ENCODE peak calls at places on chromosomes 5 and 9, in six cellular contexts. C, J, A, I, R and W are unnamed samples.

GRCh38 chr5:63050916-63051315 is 472.3 kb downstream of the LRRC70 start:
- DNase-seq in C (no peak), J (no peak), A (no peak), I (no peak), R (no peak), W (no peak)

GRCh38 chr9:130023994-130024596 is 18.9 kb downstream of the FNBP1 start:
- DNase-seq in C (no peak), J (no peak), A (no peak), I (no peak), R (no peak), W (no peak)

GRCh38 chr9:37617837-37618236 is 25.4 kb upstream of the TOMM5 start:
- DNase-seq in C (peak), J (no peak), A (no peak), I (peak), R (peak), W (peak)

GRCh38 chr9:100428871-100429654 is 2.1 kb downstream of the MSANTD3 start:
- DNase-seq in C (peak), J (no peak), A (no peak), I (peak), R (no peak), W (peak)

GRCh38 chr5:95864944-95865504 is 42.5 kb upstream of the GLRX start:
- DNase-seq in C (no peak), J (no peak), A (no peak), I (no peak), R (peak), W (no peak)

GRCh38 chr5:106843812-106844416 is 826.8 kb downstream of the EFNA5 start:
- DNase-seq in C (no peak), J (no peak), A (peak), I (no peak), R (peak), W (peak)

GRCh38 chr5:15234366-15234765 is 265.6 kb upstream of the FBXL7 start:
- DNase-seq in C (no peak), J (no peak), A (no peak), I (no peak), R (peak), W (no peak)

GRCh38 chr5:138402640-138403039 is 36.2 kb upstream of the REEP2 start:
- DNase-seq in C (no peak), J (no peak), A (no peak), I (no peak), R (no peak), W (no peak)

GRCh38 chr5:40736103-40736875 is 19.5 kb downstream of the TTC33 start:
- DNase-seq in C (no peak), J (no peak), A (peak), I (peak), R (peak), W (peak)

GRCh38 chr9:90726215-90726614 is 75.4 kb upstream of the SYK start:
- DNase-seq in C (no peak), J (no peak), A (peak), I (no peak), R (peak), W (no peak)

GRCh38 chr5:37133939-37134338 is 115.2 kb downstream of the CPLANE1 start:
- DNase-seq in C (no peak), J (no peak), A (no peak), I (peak), R (no peak), W (peak)

GRCh38 chr5:157198277-157199058 is 17.8 kb downstream of the ITK start:
- DNase-seq in C (no peak), J (peak), A (no peak), I (no peak), R (no peak), W (no peak)

GRCh38 chr9:33458444-33458843 is 11.1 kb upstream of the AQP3 start:
- DNase-seq in C (no peak), J (peak), A (peak), I (no peak), R (no peak), W (no peak)

GRCh38 chr5:2753452-2754409 is 2.3 kb upstream of the IRX2 start:
- DNase-seq in C (no peak), J (no peak), A (no peak), I (peak), R (peak), W (no peak)

GRCh38 chr9:134429007-134429406 is 102.8 kb downstream of the RXRA start:
- DNase-seq in C (no peak), J (no peak), A (no peak), I (no peak), R (no peak), W (no peak)

GRCh38 chr9:114363424-114363823 is 24.4 kb downstream of the AKNA start:
- DNase-seq in C (no peak), J (peak), A (no peak), I (no peak), R (no peak), W (no peak)

GRCh38 chr9:10704720-10705119 is 91.9 kb upstream of the PTPRD start:
- DNase-seq in C (no peak), J (no peak), A (no peak), I (no peak), R (no peak), W (peak)

GRCh38 chr5:127419007-127419406 is 98.4 kb upstream of the PRRC1 start:
- DNase-seq in C (no peak), J (no peak), A (no peak), I (no peak), R (no peak), W (no peak)
- TF ChIP-seq CTCF in C (no peak), J (no peak), A (no peak), I (no peak), R (no peak), W (no peak)

GRCh38 chr9:123365881-123366528 is 10.0 kb downstream of the CRB2 start:
- DNase-seq in C (no peak), J (no peak), A (no peak), I (no peak), R (no peak), W (no peak)

GRCh38 chr9:123362856-123363255 is 6.9 kb downstream of the CRB2 start:
- DNase-seq in C (no peak), J (no peak), A (no peak), I (no peak), R (no peak), W (no peak)

GRCh38 chr9:123361731-123362560 is 5.9 kb downstream of the CRB2 start:
- DNase-seq in C (no peak), J (no peak), A (no peak), I (no peak), R (no peak), W (no peak)

GRCh38 chr9:123365287-123365880 is 9.4 kb downstream of the CRB2 start:
- DNase-seq in C (no peak), J (no peak), A (no peak), I (no peak), R (no peak), W (no peak)

DNA sequence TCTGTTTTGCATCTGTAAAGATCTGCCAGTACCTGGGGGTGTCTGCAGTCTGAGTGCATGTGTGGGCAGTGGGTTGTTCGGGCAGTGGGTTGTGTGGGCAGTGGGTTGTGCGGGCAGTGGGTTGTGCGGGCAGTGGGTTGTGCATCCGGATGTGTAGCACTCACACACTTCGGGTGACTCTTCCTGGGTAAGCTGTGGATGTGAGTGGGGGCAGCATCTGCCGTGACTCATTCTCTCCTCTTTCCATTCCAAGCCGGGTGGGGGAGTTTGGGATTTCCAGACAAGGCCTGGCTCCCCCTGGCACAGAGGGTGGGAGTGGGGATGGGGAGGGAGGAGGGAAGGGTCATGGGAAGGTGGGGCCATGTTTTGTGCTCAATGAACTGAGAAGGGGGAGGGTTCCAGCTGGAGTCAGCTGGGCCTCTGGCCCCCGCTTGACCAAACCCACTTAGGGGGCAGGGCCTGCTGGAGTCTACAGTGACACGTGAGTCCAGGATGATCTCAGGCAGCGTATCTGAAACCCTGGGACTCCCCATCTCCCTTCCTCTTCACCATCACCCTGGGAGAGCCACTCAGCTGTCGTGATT is 8.3 kb downstream of the CRB2 start:
- DNase-seq in C (no peak), J (no peak), A (no peak), I (peak), R (no peak), W (peak)
- TF ChIP-seq CTCF in C (no peak), J (no peak), A (no peak), I (no peak), R (no peak), W (no peak)

DNA sequence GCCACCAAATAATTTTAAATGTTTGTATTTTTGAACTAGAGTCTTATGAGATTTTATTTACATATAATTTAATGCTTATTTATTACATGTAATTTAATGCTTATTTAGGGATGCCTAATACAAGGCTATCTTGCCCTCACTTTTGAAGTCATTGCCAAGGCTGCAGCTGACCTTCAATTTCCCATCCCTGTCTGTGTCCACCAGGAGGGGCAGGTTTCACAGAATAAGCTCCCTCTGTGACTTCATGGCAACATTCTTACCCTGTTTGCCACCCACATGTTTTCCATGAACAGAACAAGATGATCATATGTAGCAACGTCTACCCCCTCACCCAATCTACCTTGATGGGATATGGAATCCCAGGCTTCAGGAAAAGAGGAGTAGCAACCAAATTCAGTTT is 27.0 kb downstream of the C5 start:
- DNase-seq in C (no peak), J (no peak), A (peak), I (peak), R (no peak), W (peak)
- TF ChIP-seq CTCF in C (no peak), J (no peak), A (peak), I (peak), R (no peak), W (peak)

DNA sequence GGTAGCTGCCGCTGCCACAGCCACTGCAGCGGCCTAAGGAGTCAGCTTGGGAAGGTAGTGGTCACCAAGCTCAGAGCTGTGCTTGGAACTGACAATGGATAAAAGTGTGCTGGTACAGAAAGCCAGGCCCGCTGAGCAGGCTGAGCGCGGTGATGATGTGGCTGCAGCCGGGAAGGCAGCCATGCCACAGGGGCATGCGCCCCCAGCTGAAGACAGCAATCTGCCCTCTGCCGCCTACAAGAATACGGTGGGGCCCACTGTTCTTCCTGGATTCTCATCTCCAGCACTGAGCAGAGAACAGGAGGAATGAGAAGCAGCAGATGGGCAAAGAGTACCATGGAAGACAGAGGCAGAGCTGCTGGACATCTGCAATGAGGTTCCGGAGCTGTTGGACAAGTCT is 22.6 kb upstream of the ANKRD18A start:
- DNase-seq in C (no peak), J (no peak), A (no peak), I (no peak), R (no peak), W (no peak)
- TF ChIP-seq CTCF in C (no peak), J (no peak), A (no peak), I (no peak), R (no peak), W (no peak)

GRCh38 chr5:22892441-22892840 is 39.3 kb upstream of the CDH12 start:
- DNase-seq in C (no peak), J (no peak), A (no peak), I (no peak), R (no peak), W (no peak)

GRCh38 chr5:22887566-22887965 is 34.4 kb upstream of the CDH12 start:
- DNase-seq in C (no peak), J (no peak), A (no peak), I (no peak), R (no peak), W (no peak)

GRCh38 chr5:22889714-22890113 is 36.6 kb upstream of the CDH12 start:
- DNase-seq in C (no peak), J (no peak), A (no peak), I (no peak), R (no peak), W (no peak)
- TF ChIP-seq CTCF in C (no peak), J (no peak), A (peak), I (no peak), R (peak), W (no peak)

DNA sequence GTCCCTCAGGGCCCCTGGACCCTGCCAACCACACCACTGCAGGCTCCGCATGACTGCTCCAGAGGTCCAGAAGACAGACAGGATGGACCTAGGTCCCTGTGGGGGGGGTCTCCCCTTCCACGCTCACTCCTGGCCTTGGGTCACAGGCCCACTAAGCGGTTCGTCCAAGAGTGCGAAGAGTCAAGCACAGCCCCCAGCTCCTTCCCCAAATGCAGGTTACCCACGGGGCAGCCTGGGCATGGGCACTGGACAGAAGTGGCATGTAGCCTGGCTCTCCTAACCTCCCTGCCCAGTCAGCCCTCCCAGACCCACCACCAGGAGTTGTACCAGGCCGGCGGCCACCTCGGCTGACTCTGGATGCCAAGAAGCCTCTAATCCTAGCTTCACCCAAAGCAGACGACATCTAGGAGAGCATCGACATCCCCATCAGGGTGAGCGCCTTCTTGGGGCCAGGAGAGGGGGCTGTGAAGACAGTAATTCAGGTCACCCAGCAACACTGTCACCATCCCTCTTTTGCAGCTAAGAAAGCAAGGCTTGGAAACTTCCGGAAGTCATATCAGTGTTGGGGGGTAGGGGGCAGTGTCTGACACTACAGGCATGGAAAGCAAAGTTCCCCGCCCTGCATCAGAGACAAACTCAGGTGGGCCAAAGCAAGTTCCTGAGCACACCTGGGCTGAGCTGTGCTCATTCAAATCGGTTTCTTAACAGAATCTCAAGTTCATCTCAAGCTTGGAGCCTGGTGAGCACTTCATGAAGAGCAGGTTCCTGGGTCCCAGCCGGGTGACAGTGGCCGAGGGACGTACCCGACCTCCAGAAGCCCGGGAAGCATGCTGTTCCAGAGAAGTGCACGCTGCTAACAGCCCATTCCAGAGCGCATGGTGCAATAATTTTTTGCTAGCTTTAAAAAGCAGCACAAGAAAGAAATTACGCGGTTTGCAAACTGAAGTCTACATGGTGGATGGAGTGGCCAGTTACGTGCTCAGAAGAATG is 68.7 kb downstream of the SEMA4D start:
- DNase-seq in C (no peak), J (peak), A (peak), I (no peak), R (peak), W (no peak)
- TF ChIP-seq CTCF in C (no peak), J (peak), A (peak), I (peak), R (peak), W (peak)

GRCh38 chr5:151905639-151906038 is 19.0 kb downstream of the GLRA1 start:
- DNase-seq in C (no peak), J (no peak), A (no peak), I (no peak), R (no peak), W (no peak)
- TF ChIP-seq CTCF in C (no peak), J (no peak), A (no peak), I (no peak), R (no peak), W (no peak)

DNA sequence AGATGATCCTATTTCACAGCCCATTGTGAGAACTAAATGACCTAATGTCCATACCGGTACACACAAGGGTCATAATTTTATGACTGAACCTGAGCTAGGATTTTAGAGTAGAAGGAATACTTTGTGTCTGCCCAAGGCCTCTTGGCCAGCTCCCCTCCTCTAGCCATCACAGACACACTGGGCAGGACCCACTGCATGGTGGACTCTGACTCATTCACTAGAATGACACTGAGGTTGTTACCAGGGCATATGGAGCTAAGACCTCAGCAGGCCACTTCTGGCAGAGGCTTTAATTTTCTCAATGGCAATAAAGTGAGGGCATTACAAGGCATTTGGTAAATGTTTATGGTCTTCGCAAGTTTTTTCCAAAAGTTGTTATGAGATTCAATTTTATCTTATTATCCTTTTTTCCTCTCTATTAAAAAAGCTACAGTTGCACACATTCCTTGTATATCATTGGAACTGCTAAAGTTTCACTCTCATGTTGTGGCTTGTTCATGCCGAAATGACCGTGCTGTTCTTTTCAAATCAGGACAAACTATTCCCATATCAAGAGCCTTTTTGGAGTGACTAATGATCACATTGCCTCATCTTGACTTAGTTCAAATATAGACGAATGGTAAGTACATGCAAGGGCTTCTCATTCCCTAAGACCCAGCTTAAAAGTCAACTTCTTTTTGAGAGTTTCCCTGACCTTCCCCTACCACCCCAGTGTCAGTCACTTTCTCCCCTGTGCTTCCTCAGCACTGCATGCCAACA is 595.7 kb downstream of the ACTL7B start:
- DNase-seq in C (no peak), J (no peak), A (no peak), I (no peak), R (no peak), W (no peak)
- TF ChIP-seq CTCF in C (no peak), J (no peak), A (no peak), I (no peak), R (no peak), W (no peak)

GRCh38 chr5:177334155-177334551 is 17.3 kb downstream of the LMAN2 start:
- DNase-seq in C (no peak), J (no peak), A (no peak), I (no peak), R (no peak), W (no peak)

GRCh38 chr5:177335701-177336065 is 15.8 kb downstream of the LMAN2 start:
- DNase-seq in C (no peak), J (no peak), A (no peak), I (no peak), R (no peak), W (no peak)

GRCh38 chr5:177335043-177335700 is 16.3 kb downstream of the LMAN2 start:
- DNase-seq in C (no peak), J (no peak), A (no peak), I (no peak), R (no peak), W (no peak)

GRCh38 chr5:177336603-177337494 is 14.6 kb downstream of the LMAN2 start:
- DNase-seq in C (no peak), J (no peak), A (no peak), I (no peak), R (no peak), W (no peak)

DNA sequence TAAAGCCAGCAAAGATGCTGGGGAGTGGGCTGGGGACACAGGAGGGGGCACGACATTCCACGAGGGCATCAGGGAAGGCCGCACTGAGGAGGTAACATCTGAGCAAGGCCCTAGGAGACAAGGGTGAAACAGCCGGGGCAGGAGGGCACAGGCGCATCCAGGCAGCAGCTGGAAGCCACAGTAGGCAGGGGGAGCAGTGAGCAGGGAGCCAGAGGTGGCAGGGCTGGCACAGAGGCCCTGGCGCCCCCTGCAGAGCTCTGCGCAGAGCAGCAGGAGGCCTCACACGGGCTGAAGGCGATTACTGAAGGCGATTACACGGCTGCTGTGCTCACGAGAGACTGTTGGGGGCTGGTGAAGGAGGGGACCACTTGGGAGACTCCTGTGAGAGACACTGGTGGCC is 15.4 kb downstream of the LMAN2 start:
- DNase-seq in C (no peak), J (no peak), A (peak), I (no peak), R (peak), W (peak)
- TF ChIP-seq CTCF in C (peak), J (no peak), A (peak), I (peak), R (peak), W (peak)